ENCODE peak calls at places on chromosome X, in four cellular contexts. H is GM12878, A is HepG2, J is K562. O is an unnamed sample.

GRCh38 chrX:70527610-70528009 is 83.0 kb downstream of the DLG3 start:
- DNase-seq in A (no peak), J (no peak), H (no peak), O (no peak)

GRCh38 chrX:19543951-19544359 is 28.6 kb upstream of the MAP3K15 start:
- DNase-seq in J (no peak), H (no peak), A (no peak), O (no peak)

GRCh38 chrX:98501441-98501840 is 1617.7 kb downstream of the RPA4 start:
- DNase-seq in H (no peak), A (no peak), J (no peak), O (no peak)

GRCh38 chrX:34875204-34875603 is 67.4 kb upstream of the FAM47B start:
- DNase-seq in A (no peak), H (no peak), J (no peak), O (no peak)

GRCh38 chrX:11461181-11462001 is 168.2 kb downstream of the AMELX start:
- DNase-seq in A (no peak), J (peak), H (no peak), O (no peak)

GRCh38 chrX:29466441-29466840 is 748.9 kb upstream of the MAGEB2 start:
- DNase-seq in A (no peak), H (no peak), J (no peak), O (no peak)

GRCh38 chrX:10744011-10744410 is 123.6 kb upstream of the MID1 start:
- DNase-seq in H (no peak), A (no peak), J (no peak), O (peak)

GRCh38 chrX:39859991-39860861 is 237.5 kb downstream of the BCOR start:
- DNase-seq in J (peak), A (no peak), H (peak), O (peak)

GRCh38 chrX:40153335-40154221 is 55.8 kb upstream of the BCOR start:
- DNase-seq in J (peak), A (no peak), H (no peak), O (peak)

GRCh38 chrX:149898554-149898953 is 17.6 kb downstream of the MAGEA8 start:
- DNase-seq in H (no peak), A (no peak), J (no peak), O (no peak)

GRCh38 chrX:103356897-103357296 is 591 bp downstream of the TCEAL9 start:
- DNase-seq in J (peak), A (no peak), H (no peak), O (peak)

GRCh38 chrX:29858714-29859113 is 356.6 kb upstream of the MAGEB2 start:
- DNase-seq in H (no peak), A (no peak), J (no peak), O (no peak)

GRCh38 chrX:48278958-48279357 is 23.8 kb downstream of the SSX1 start:
- DNase-seq in H (no peak), J (peak), A (peak), O (peak)

GRCh38 chrX:10781847-10782530 is 161.6 kb upstream of the MID1 start:
- DNase-seq in A (no peak), J (no peak), H (no peak), O (no peak)

GRCh38 chrX:73963682-73964081 is 340.3 kb upstream of the ZCCHC13 start:
- DNase-seq in J (no peak), A (no peak), H (no peak), O (no peak)

GRCh38 chrX:54808109-54808604 is 612 bp downstream of the MAGED2 start:
- DNase-seq in H (no peak), A (peak), J (peak), O (peak)

GRCh38 chrX:40061871-40062524 is 35.8 kb downstream of the BCOR start:
- DNase-seq in J (no peak), H (no peak), A (no peak), O (no peak)

GRCh38 chrX:107654778-107655761 is 26.8 kb downstream of the PRPS1 start:
- DNase-seq in H (no peak), J (peak), A (peak), O (peak)

GRCh38 chrX:56729152-56729557 is at the start of gene NBDY:
- DNase-seq in A (no peak), H (no peak), J (peak), O (peak)

GRCh38 chrX:44872817-44873414 is at the start of gene KDM6A:
- DNase-seq in J (peak), A (peak), H (peak), O (peak)

GRCh38 chrX:24148535-24149345 is 789 bp upstream of the ZFX start:
- DNase-seq in H (no peak), J (no peak), A (peak), O (peak)

GRCh38 chrX:131704136-131704695 is 160.3 kb downstream of the OR13H1 start:
- DNase-seq in A (no peak), H (peak), J (no peak), O (peak)

GRCh38 chrX:69556094-69557011 is 52.2 kb downstream of the NALF2 start:
- DNase-seq in J (peak), H (no peak), A (peak), O (no peak)

GRCh38 chrX:84219551-84219950 is 31.6 kb upstream of the RPS6KA6 start:
- DNase-seq in A (no peak), H (no peak), J (no peak), O (no peak)

GRCh38 chrX:28498658-28499057 is 88.6 kb upstream of the IL1RAPL1 start:
- DNase-seq in H (no peak), J (no peak), A (no peak), O (no peak)

GRCh38 chrX:140664939-140665338 is 44.6 kb upstream of the LINC00632 start:
- DNase-seq in A (peak), H (no peak), J (peak), O (peak)

GRCh38 chrX:69493193-69493592 is 10.9 kb upstream of the NALF2 start:
- DNase-seq in H (no peak), J (peak), A (peak), O (peak)

GRCh38 chrX:15745179-15745578 is 7.1 kb downstream of the CA5B start:
- DNase-seq in H (no peak), J (no peak), A (peak), O (no peak)

GRCh38 chrX:93673869-93674271 is at the start of gene FAM133A:
- DNase-seq in J (no peak), A (no peak), H (no peak), O (peak)

GRCh38 chrX:153694687-153695270 is 7.1 kb downstream of the SLC6A8 start:
- DNase-seq in A (no peak), H (no peak), J (no peak), O (no peak)

GRCh38 chrX:151359931-151360871 is 36.8 kb upstream of the VMA21 start:
- DNase-seq in J (peak), A (peak), H (no peak), O (peak)

GRCh38 chrX:45803383-45803921 is 602.8 kb upstream of the DIPK2B start:
- DNase-seq in H (no peak), A (no peak), J (no peak), O (no peak)

GRCh38 chrX:30910124-30910860 is 21.2 kb upstream of the TAB3 start:
- DNase-seq in J (peak), H (no peak), A (no peak), O (no peak)

GRCh38 chrX:53280703-53281320 is 572 bp downstream of the IQSEC2 start:
- DNase-seq in J (no peak), H (no peak), A (no peak), O (no peak)

GRCh38 chrX:2348225-2348624 is 152.6 kb downstream of the DHRSX start:
- DNase-seq in J (no peak), H (no peak), A (no peak), O (no peak)

GRCh38 chrX:2351321-2351720 is 149.5 kb downstream of the DHRSX start:
- DNase-seq in A (no peak), J (no peak), H (no peak), O (no peak)

GRCh38 chrX:2351999-2352995 is 148.5 kb downstream of the DHRSX start:
- DNase-seq in H (no peak), A (no peak), J (peak), O (no peak)
- TF ChIP-seq NFIC in H (no peak), A (no peak), J (no peak), O (peak)

GRCh38 chrX:134547047-134547679 is 87.2 kb downstream of the HPRT1 start:
- DNase-seq in J (no peak), H (no peak), A (no peak), O (no peak)

GRCh38 chrX:134544189-134544588 is 84.2 kb downstream of the HPRT1 start:
- DNase-seq in A (no peak), J (no peak), H (no peak), O (no peak)

GRCh38 chrX:134546187-134546586 is 86.2 kb downstream of the HPRT1 start:
- DNase-seq in J (no peak), A (no peak), H (no peak), O (no peak)

GRCh38 chrX:134544614-134545255 is 84.8 kb downstream of the HPRT1 start:
- DNase-seq in H (no peak), J (no peak), A (no peak), O (peak)

GRCh38 chrX:134545524-134545923 is 85.6 kb downstream of the HPRT1 start:
- DNase-seq in H (no peak), J (no peak), A (no peak), O (no peak)
- H3K4me3 ChIP-seq in H (no peak), J (no peak), A (no peak), O (no peak)

GRCh38 chrX:115583730-115584004 is 22.7 kb downstream of the PLS3 start:
- DNase-seq in J (no peak), A (no peak), H (no peak), O (no peak)
- H3K9ac ChIP-seq in J (no peak), A (no peak), H (no peak), O (peak)

DNA sequence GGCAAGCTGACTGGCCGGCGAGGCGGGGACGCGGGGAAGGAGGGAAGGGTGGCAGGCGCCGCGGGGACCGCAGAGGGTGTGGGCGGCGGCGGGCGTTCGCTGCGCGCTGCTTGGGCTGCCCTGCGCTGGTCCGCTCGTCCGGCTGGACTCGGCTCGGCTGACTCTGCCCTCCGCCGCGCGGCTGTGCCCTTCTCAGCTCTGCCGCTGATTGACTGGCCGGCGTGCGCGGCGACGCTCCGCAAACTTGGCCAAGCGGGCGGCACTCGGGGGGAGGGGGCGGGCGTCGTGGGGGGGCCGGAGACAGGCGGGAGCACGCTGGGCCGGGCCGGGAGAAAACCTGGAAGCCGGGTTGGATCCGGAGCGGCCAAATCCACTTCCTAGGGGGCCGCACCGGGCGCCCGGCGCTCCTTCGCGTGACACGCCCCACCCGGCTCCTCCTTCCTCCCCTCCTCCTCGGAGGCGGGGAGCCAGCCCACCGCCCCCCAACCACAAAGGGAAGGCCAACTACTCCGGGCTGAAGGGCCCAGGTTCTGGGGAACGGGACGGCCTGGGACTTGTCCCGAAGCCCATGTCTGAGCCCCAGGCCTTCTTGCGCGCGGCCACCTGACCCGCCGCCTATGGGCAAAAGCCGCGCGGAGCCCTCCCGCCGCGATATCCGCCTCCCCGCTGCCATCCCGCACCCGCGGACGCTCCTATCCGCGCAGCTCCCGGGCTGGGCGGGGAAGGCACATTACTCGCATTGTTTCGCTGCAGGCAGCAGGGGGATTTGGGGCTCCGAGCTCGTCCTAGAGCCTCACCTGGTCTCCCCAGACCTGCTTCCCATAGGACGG is at the start of gene GPC4:
- DNase-seq in A (no peak), H (no peak), J (no peak), O (peak)
- TF ChIP-seq NFIC in A (no peak), H (no peak), J (no peak), O (no peak)

GRCh38 chrX:13826770-13827169 is 9.9 kb upstream of the GPM6B start:
- DNase-seq in A (no peak), H (no peak), J (no peak), O (no peak)

GRCh38 chrX:13824746-13825145 is 7.9 kb upstream of the GPM6B start:
- DNase-seq in A (no peak), H (no peak), J (no peak), O (no peak)

GRCh38 chrX:13825178-13825762 is 8.4 kb upstream of the GPM6B start:
- DNase-seq in A (no peak), J (no peak), H (no peak), O (no peak)

GRCh38 chrX:13816899-13817298 is at the start of gene GPM6B:
- DNase-seq in H (no peak), A (no peak), J (no peak), O (no peak)

GRCh38 chrX:13821740-13822139 is 4.8 kb upstream of the GPM6B start:
- DNase-seq in H (no peak), A (no peak), J (no peak), O (no peak)
- H3K4me3 ChIP-seq in H (no peak), A (no peak), J (no peak), O (no peak)

DNA sequence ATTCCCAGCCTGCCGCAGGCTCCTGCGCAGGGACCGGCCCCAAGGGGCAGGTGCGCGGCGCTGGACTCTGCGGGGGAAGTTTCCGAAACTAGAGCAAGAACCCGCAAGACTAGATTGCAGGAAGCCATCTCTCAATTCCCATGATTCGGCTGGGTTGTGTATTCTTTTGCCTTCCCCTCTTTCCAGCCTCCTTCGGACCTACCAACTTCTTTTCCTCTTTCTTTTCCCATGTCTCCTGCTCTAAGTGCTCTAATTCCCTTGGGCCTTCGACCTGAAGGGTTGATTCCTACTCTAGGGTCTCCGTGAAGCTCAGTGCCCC is 645 bp upstream of the OPHN1 start:
- DNase-seq in H (no peak), J (no peak), A (no peak), O (no peak)
- H3K9ac ChIP-seq in H (no peak), J (peak), A (peak), O (peak)

GRCh38 chrX:43349363-43349762 is 306.7 kb upstream of the MAOA start:
- DNase-seq in A (peak), H (peak), J (peak), O (peak)
- TF ChIP-seq NFIC in A (no peak), H (no peak), J (no peak), O (no peak)